ENCODE peak calls at places on chromosomes 16 and 17, in eight cellular contexts. One of them, this sample, is unnamed.

GRCh38 chr16:30896203-30896889 is at the start of gene CTF1:
- DNase-seq in tibial nerve: peak; percentile 65
- DNase-seq in transverse colon: peak; percentile 62
- DNase-seq in heart right ventricle: peak; percentile 83
- DNase-seq in fibroblast of the aortic adventitia: peak; percentile 85
- DNase-seq in left ventricle myocardium inferior: peak; percentile 83
- DNase-seq in suprapubic skin: peak; percentile 80
- DNase-seq in prostate gland: peak; percentile 76
- DNase-seq in this sample: no peak

GRCh38 chr17:8925141-8925540 is 40.4 kb downstream of the PIK3R5 start:
- DNase-seq in heart right ventricle: no peak
- DNase-seq in left ventricle myocardium inferior: no peak
- DNase-seq in prostate gland: no peak
- DNase-seq in suprapubic skin: no peak
- DNase-seq in transverse colon: no peak
- DNase-seq in tibial nerve: no peak
- DNase-seq in fibroblast of the aortic adventitia: no peak
- DNase-seq in this sample: no peak

GRCh38 chr16:88303890-88304819 is 78.6 kb upstream of the ZNF469 start:
- DNase-seq in suprapubic skin: no peak
- DNase-seq in fibroblast of the aortic adventitia: peak; percentile 98
- DNase-seq in heart right ventricle: no peak
- DNase-seq in prostate gland: no peak
- DNase-seq in tibial nerve: no peak
- DNase-seq in transverse colon: no peak
- DNase-seq in left ventricle myocardium inferior: no peak
- DNase-seq in this sample: no peak

GRCh38 chr17:2075336-2076056 is 20.6 kb downstream of the HIC1 start:
- DNase-seq in left ventricle myocardium inferior: no peak
- DNase-seq in tibial nerve: no peak
- DNase-seq in prostate gland: no peak
- DNase-seq in heart right ventricle: no peak
- DNase-seq in transverse colon: no peak
- DNase-seq in fibroblast of the aortic adventitia: peak; percentile 56
- DNase-seq in suprapubic skin: no peak
- DNase-seq in this sample: no peak

GRCh38 chr16:30740364-30741251 is 7.6 kb upstream of the PHKG2 start:
- DNase-seq in fibroblast of the aortic adventitia: peak; percentile 93
- DNase-seq in transverse colon: peak; percentile 92
- DNase-seq in prostate gland: peak; percentile 97
- DNase-seq in tibial nerve: peak; percentile 78
- DNase-seq in left ventricle myocardium inferior: peak; percentile 86
- DNase-seq in suprapubic skin: peak; percentile 93
- DNase-seq in heart right ventricle: peak; percentile 80
- DNase-seq in this sample: no peak

GRCh38 chr17:67531291-67531690 is 154.2 kb downstream of the PITPNC1 start:
- DNase-seq in tibial nerve: no peak
- DNase-seq in fibroblast of the aortic adventitia: no peak
- DNase-seq in suprapubic skin: no peak
- DNase-seq in transverse colon: peak; percentile 40
- DNase-seq in prostate gland: no peak
- DNase-seq in left ventricle myocardium inferior: peak; percentile 22
- DNase-seq in heart right ventricle: no peak
- DNase-seq in this sample: peak; percentile 37

GRCh38 chr17:67365762-67366192 is 600 bp downstream of the PSMD12 start:
- DNase-seq in suprapubic skin: peak; percentile 43
- DNase-seq in tibial nerve: no peak
- DNase-seq in left ventricle myocardium inferior: no peak
- DNase-seq in transverse colon: no peak
- DNase-seq in prostate gland: no peak
- DNase-seq in heart right ventricle: no peak
- DNase-seq in fibroblast of the aortic adventitia: peak; percentile 70
- DNase-seq in this sample: no peak

GRCh38 chr16:82945420-82946096 is 318.8 kb downstream of the CDH13 start:
- DNase-seq in left ventricle myocardium inferior: no peak
- DNase-seq in tibial nerve: no peak
- DNase-seq in prostate gland: no peak
- DNase-seq in heart right ventricle: no peak
- DNase-seq in fibroblast of the aortic adventitia: no peak
- DNase-seq in transverse colon: no peak
- DNase-seq in suprapubic skin: no peak
- DNase-seq in this sample: no peak

GRCh38 chr17:78694805-78695531 is 87.1 kb downstream of the CYTH1 start:
- DNase-seq in left ventricle myocardium inferior: no peak
- DNase-seq in heart right ventricle: no peak
- DNase-seq in prostate gland: no peak
- DNase-seq in fibroblast of the aortic adventitia: no peak
- DNase-seq in transverse colon: no peak
- DNase-seq in suprapubic skin: no peak
- DNase-seq in tibial nerve: no peak
- DNase-seq in this sample: no peak

GRCh38 chr17:82933006-82933310 is 93.1 kb upstream of the ZNF750 start:
- DNase-seq in heart right ventricle: no peak
- DNase-seq in prostate gland: no peak
- DNase-seq in fibroblast of the aortic adventitia: no peak
- DNase-seq in suprapubic skin: no peak
- DNase-seq in tibial nerve: no peak
- DNase-seq in transverse colon: no peak
- DNase-seq in left ventricle myocardium inferior: peak; percentile 5
- DNase-seq in this sample: no peak

GRCh38 chr17:64406321-64407200 is 15.9 kb upstream of the PECAM1 start:
- DNase-seq in fibroblast of the aortic adventitia: no peak
- DNase-seq in transverse colon: no peak
- DNase-seq in tibial nerve: no peak
- DNase-seq in suprapubic skin: no peak
- DNase-seq in prostate gland: no peak
- DNase-seq in heart right ventricle: peak; percentile 49
- DNase-seq in left ventricle myocardium inferior: no peak
- DNase-seq in this sample: no peak

GRCh38 chr16:15699819-15700218 is 49.8 kb downstream of the NDE1 start:
- DNase-seq in suprapubic skin: no peak
- DNase-seq in prostate gland: no peak
- DNase-seq in transverse colon: no peak
- DNase-seq in heart right ventricle: no peak
- DNase-seq in left ventricle myocardium inferior: no peak
- DNase-seq in tibial nerve: no peak
- DNase-seq in fibroblast of the aortic adventitia: no peak
- DNase-seq in this sample: no peak

GRCh38 chr17:9887521-9887920 is 17.6 kb downstream of the RCVRN start:
- DNase-seq in tibial nerve: no peak
- DNase-seq in fibroblast of the aortic adventitia: no peak
- DNase-seq in left ventricle myocardium inferior: no peak
- DNase-seq in heart right ventricle: no peak
- DNase-seq in prostate gland: no peak
- DNase-seq in suprapubic skin: no peak
- DNase-seq in transverse colon: no peak
- DNase-seq in this sample: no peak

GRCh38 chr17:39533891-39534290 is 72.6 kb downstream of the CDK12 start:
- DNase-seq in fibroblast of the aortic adventitia: no peak
- DNase-seq in tibial nerve: no peak
- DNase-seq in transverse colon: no peak
- DNase-seq in suprapubic skin: no peak
- DNase-seq in heart right ventricle: no peak
- DNase-seq in left ventricle myocardium inferior: no peak
- DNase-seq in prostate gland: peak; percentile 14
- DNase-seq in this sample: no peak

GRCh38 chr17:41451154-41451728 is 10.5 kb upstream of the KRT38 start:
- DNase-seq in tibial nerve: no peak
- DNase-seq in fibroblast of the aortic adventitia: peak; percentile 59
- DNase-seq in heart right ventricle: no peak
- DNase-seq in suprapubic skin: no peak
- DNase-seq in prostate gland: no peak
- DNase-seq in left ventricle myocardium inferior: no peak
- DNase-seq in transverse colon: no peak
- DNase-seq in this sample: no peak

GRCh38 chr16:5633845-5634440 is 536.3 kb upstream of the EEF2KMT start:
- DNase-seq in heart right ventricle: no peak
- DNase-seq in fibroblast of the aortic adventitia: no peak
- DNase-seq in transverse colon: no peak
- DNase-seq in suprapubic skin: no peak
- DNase-seq in prostate gland: no peak
- DNase-seq in left ventricle myocardium inferior: no peak
- DNase-seq in tibial nerve: no peak
- DNase-seq in this sample: no peak

GRCh38 chr16:81848306-81848853 is 69.3 kb downstream of the PLCG2 start:
- DNase-seq in heart right ventricle: no peak
- DNase-seq in fibroblast of the aortic adventitia: no peak
- DNase-seq in transverse colon: no peak
- DNase-seq in prostate gland: no peak
- DNase-seq in left ventricle myocardium inferior: no peak
- DNase-seq in suprapubic skin: no peak
- DNase-seq in tibial nerve: no peak
- DNase-seq in this sample: no peak

GRCh38 chr17:12973496-12974318 is 44.1 kb downstream of the ELAC2 start:
- DNase-seq in fibroblast of the aortic adventitia: no peak
- DNase-seq in transverse colon: no peak
- DNase-seq in prostate gland: no peak
- DNase-seq in heart right ventricle: no peak
- DNase-seq in left ventricle myocardium inferior: no peak
- DNase-seq in tibial nerve: no peak
- DNase-seq in suprapubic skin: no peak
- DNase-seq in this sample: no peak

GRCh38 chr16:81740163-81740562 is 38.9 kb upstream of the PLCG2 start:
- DNase-seq in tibial nerve: no peak
- DNase-seq in heart right ventricle: no peak
- DNase-seq in transverse colon: peak; percentile 56
- DNase-seq in suprapubic skin: no peak
- DNase-seq in prostate gland: no peak
- DNase-seq in fibroblast of the aortic adventitia: no peak
- DNase-seq in left ventricle myocardium inferior: no peak
- DNase-seq in this sample: peak; percentile 70

GRCh38 chr17:946510-947236 is 32.9 kb downstream of the NXN start:
- DNase-seq in left ventricle myocardium inferior: no peak
- DNase-seq in tibial nerve: no peak
- DNase-seq in transverse colon: no peak
- DNase-seq in fibroblast of the aortic adventitia: no peak
- DNase-seq in suprapubic skin: no peak
- DNase-seq in heart right ventricle: no peak
- DNase-seq in prostate gland: no peak
- DNase-seq in this sample: no peak

GRCh38 chr16:56264609-56264972 is 73.3 kb downstream of the GNAO1 start:
- DNase-seq in tibial nerve: no peak
- DNase-seq in heart right ventricle: no peak
- DNase-seq in left ventricle myocardium inferior: no peak
- DNase-seq in suprapubic skin: no peak
- DNase-seq in fibroblast of the aortic adventitia: no peak
- DNase-seq in prostate gland: no peak
- DNase-seq in transverse colon: no peak
- DNase-seq in this sample: no peak

GRCh38 chr17:44733753-44734152 is 25.0 kb upstream of the ADAM11 start:
- DNase-seq in suprapubic skin: no peak
- DNase-seq in fibroblast of the aortic adventitia: no peak
- DNase-seq in heart right ventricle: no peak
- DNase-seq in tibial nerve: no peak
- DNase-seq in left ventricle myocardium inferior: no peak
- DNase-seq in prostate gland: no peak
- DNase-seq in transverse colon: no peak
- DNase-seq in this sample: no peak

GRCh38 chr17:66714046-66715023 is 120.6 kb upstream of the CACNG5 start:
- DNase-seq in heart right ventricle: no peak
- DNase-seq in tibial nerve: no peak
- DNase-seq in left ventricle myocardium inferior: no peak
- DNase-seq in fibroblast of the aortic adventitia: no peak
- DNase-seq in transverse colon: no peak
- DNase-seq in suprapubic skin: no peak
- DNase-seq in prostate gland: no peak
- DNase-seq in this sample: no peak

GRCh38 chr17:42333053-42333452 is 44.8 kb downstream of the STAT5A start:
- DNase-seq in heart right ventricle: no peak
- DNase-seq in suprapubic skin: no peak
- DNase-seq in fibroblast of the aortic adventitia: no peak
- DNase-seq in transverse colon: no peak
- DNase-seq in tibial nerve: no peak
- DNase-seq in left ventricle myocardium inferior: no peak
- DNase-seq in prostate gland: no peak
- DNase-seq in this sample: no peak

GRCh38 chr16:86401119-86401518 is 109.2 kb upstream of the FOXF1 start:
- DNase-seq in heart right ventricle: no peak
- DNase-seq in transverse colon: no peak
- DNase-seq in left ventricle myocardium inferior: no peak
- DNase-seq in tibial nerve: no peak
- DNase-seq in fibroblast of the aortic adventitia: no peak
- DNase-seq in suprapubic skin: no peak
- DNase-seq in prostate gland: no peak
- DNase-seq in this sample: no peak

GRCh38 chr17:21453144-21453982 is 77.2 kb downstream of the KCNJ12 start:
- DNase-seq in left ventricle myocardium inferior: no peak
- DNase-seq in transverse colon: no peak
- DNase-seq in suprapubic skin: no peak
- DNase-seq in prostate gland: no peak
- DNase-seq in heart right ventricle: no peak
- DNase-seq in fibroblast of the aortic adventitia: no peak
- DNase-seq in tibial nerve: no peak
- DNase-seq in this sample: no peak
- H3K4me3 ChIP-seq in left ventricle myocardium inferior: peak overlapping the region; percentile 65
- H3K4me3 ChIP-seq in transverse colon: peak overlapping the region; percentile 19
- H3K4me3 ChIP-seq in suprapubic skin: peak overlapping the region; percentile 36
- H3K4me3 ChIP-seq in prostate gland: no peak overlapping the region
- H3K4me3 ChIP-seq in heart right ventricle: peak overlapping the region; percentile 40
- H3K4me3 ChIP-seq in fibroblast of the aortic adventitia: no peak overlapping the region
- H3K4me3 ChIP-seq in tibial nerve: no peak overlapping the region
- H3K4me3 ChIP-seq in this sample: no peak overlapping the region

GRCh38 chr16:89565506-89566372 is 5.3 kb downstream of the RPL13 start:
- DNase-seq in heart right ventricle: no peak
- DNase-seq in tibial nerve: no peak
- DNase-seq in fibroblast of the aortic adventitia: no peak
- DNase-seq in prostate gland: peak; percentile 27
- DNase-seq in left ventricle myocardium inferior: peak; percentile 37
- DNase-seq in transverse colon: peak; percentile 66
- DNase-seq in suprapubic skin: no peak
- DNase-seq in this sample: no peak
- TF ChIP-seq CTCF in heart right ventricle: peak; percentile 54
- TF ChIP-seq CTCF in tibial nerve: peak; percentile 56
- TF ChIP-seq CTCF in fibroblast of the aortic adventitia: peak; percentile 62
- TF ChIP-seq CTCF in prostate gland: peak; percentile 50
- TF ChIP-seq CTCF in left ventricle myocardium inferior: peak; percentile 61
- TF ChIP-seq CTCF in transverse colon: peak; percentile 72
- TF ChIP-seq CTCF in suprapubic skin: peak; percentile 37
- TF ChIP-seq CTCF in this sample: peak; percentile 74

DNA sequence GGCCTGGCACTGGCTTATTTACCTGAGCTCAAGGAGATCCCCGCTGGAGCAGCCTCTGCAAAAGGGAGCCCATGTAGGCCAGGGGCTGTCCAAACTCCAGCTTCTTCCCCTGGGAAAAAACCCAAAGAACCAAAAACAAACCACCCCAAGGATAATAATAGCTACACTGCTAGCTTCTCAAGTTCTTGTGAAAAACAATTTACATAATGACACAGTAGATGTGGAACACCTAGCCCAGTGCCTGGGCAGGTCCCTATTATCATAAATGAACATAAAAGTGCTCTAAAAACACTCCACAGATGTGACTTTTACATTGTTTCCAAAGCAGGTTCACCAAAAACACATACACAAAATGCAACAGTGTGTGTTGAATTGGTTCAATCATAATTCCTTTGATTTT is 27.3 kb downstream of the CENPV start:
- DNase-seq in left ventricle myocardium inferior: no peak
- DNase-seq in prostate gland: no peak
- DNase-seq in suprapubic skin: no peak
- DNase-seq in fibroblast of the aortic adventitia: no peak
- DNase-seq in transverse colon: no peak
- DNase-seq in heart right ventricle: no peak
- DNase-seq in tibial nerve: no peak
- DNase-seq in this sample: no peak
- H3K4me3 ChIP-seq in left ventricle myocardium inferior: no peak overlapping the region
- H3K4me3 ChIP-seq in prostate gland: no peak overlapping the region
- H3K4me3 ChIP-seq in suprapubic skin: no peak overlapping the region
- H3K4me3 ChIP-seq in fibroblast of the aortic adventitia: no peak overlapping the region
- H3K4me3 ChIP-seq in transverse colon: no peak overlapping the region
- H3K4me3 ChIP-seq in heart right ventricle: no peak overlapping the region
- H3K4me3 ChIP-seq in tibial nerve: no peak overlapping the region
- H3K4me3 ChIP-seq in this sample: no peak overlapping the region

GRCh38 chr17:72826602-72827001 is 265.9 kb downstream of the SLC39A11 start:
- DNase-seq in suprapubic skin: no peak
- DNase-seq in left ventricle myocardium inferior: no peak
- DNase-seq in tibial nerve: no peak
- DNase-seq in transverse colon: no peak
- DNase-seq in heart right ventricle: no peak
- DNase-seq in fibroblast of the aortic adventitia: no peak
- DNase-seq in prostate gland: no peak
- DNase-seq in this sample: no peak
- TF ChIP-seq CTCF in suprapubic skin: no peak
- TF ChIP-seq CTCF in left ventricle myocardium inferior: no peak
- TF ChIP-seq CTCF in tibial nerve: no peak
- TF ChIP-seq CTCF in transverse colon: no peak
- TF ChIP-seq CTCF in heart right ventricle: no peak
- TF ChIP-seq CTCF in fibroblast of the aortic adventitia: no peak
- TF ChIP-seq CTCF in prostate gland: no peak
- TF ChIP-seq CTCF in this sample: no peak

This sample was measured in GM12864.